ENCODE peak calls at places on chromosome 14, in ten cellular contexts. B is stromal cell of bone marrow; N is NCI-H1105; E is activated T-cell treated with anti-CD3 and anti-CD28 coated beads for 48 hours; K is NCI-H345; S is stimulated activated CD4-positive, alpha-beta T cell treated with anti-CD3 and anti-CD28 coated beads, Interleukin-15, amount 100 ng/mL, for 1 hour; O is astrocyte of the cerebellum; G is T-cell; A is GOT3; H is lung. U is an unnamed sample.

GRCh38 chr14:58817846-58818245 is 180.1 kb downstream of the DACT1 start:
- DNase-seq in E (no peak), G (no peak), O (no peak), K (no peak), S (no peak), H (no peak), A (no peak), N (no peak), B (peak), U (no peak)

GRCh38 chr14:103519043-103519836 is 3.4 kb downstream of the CKB start:
- DNase-seq in E (no peak), O (no peak), A (no peak), S (no peak), H (no peak), K (no peak), G (no peak), N (no peak), B (no peak), U (no peak)

GRCh38 chr14:30869525-30870150 is 4.7 kb upstream of the COCH start:
- DNase-seq in O (no peak), B (no peak), H (no peak), K (no peak), N (no peak), G (no peak), S (no peak), A (no peak), E (no peak), U (no peak)

GRCh38 chr14:94011795-94012194 is 14.3 kb upstream of the OTUB2 start:
- DNase-seq in K (peak), E (no peak), O (no peak), S (no peak), H (no peak), G (no peak), A (no peak), B (no peak), N (peak), U (peak)

GRCh38 chr14:25050494-25051170 is 685 bp upstream of the STXBP6 start:
- DNase-seq in K (peak), A (no peak), S (no peak), N (no peak), E (no peak), B (peak), O (peak), H (no peak), G (no peak), U (no peak)

GRCh38 chr14:49367696-49368095 is 218.5 kb downstream of the RPS29 start:
- DNase-seq in N (no peak), B (no peak), O (no peak), S (no peak), K (no peak), E (no peak), A (no peak), G (no peak), H (no peak), U (no peak)

GRCh38 chr14:84036863-84037262 is 1493.1 kb upstream of the FLRT2 start:
- DNase-seq in B (peak), O (peak), K (no peak), S (no peak), G (no peak), N (no peak), H (no peak), E (no peak), A (no peak), U (peak)

GRCh38 chr14:33432407-33433023 is 493.8 kb downstream of the NPAS3 start:
- DNase-seq in O (peak), B (peak), A (no peak), G (no peak), K (peak), H (peak), S (no peak), E (no peak), N (peak), U (peak)

GRCh38 chr14:77342726-77343397 is 22.0 kb downstream of the GSTZ1 start:
- DNase-seq in E (no peak), B (no peak), N (no peak), K (no peak), H (no peak), G (no peak), O (no peak), S (no peak), A (no peak), U (no peak)

GRCh38 chr14:61559641-61560201 is 135.6 kb upstream of the HIF1A start:
- DNase-seq in O (no peak), G (no peak), S (no peak), N (no peak), A (no peak), B (no peak), H (no peak), E (no peak), K (no peak), U (no peak)

GRCh38 chr14:53327716-53328115 is 174.6 kb upstream of the DDHD1 start:
- DNase-seq in B (no peak), H (no peak), K (no peak), O (no peak), A (no peak), E (no peak), S (no peak), N (no peak), G (no peak), U (no peak)

GRCh38 chr14:68379510-68380303 is 413.2 kb downstream of the ZFP36L1 start:
- DNase-seq in E (no peak), N (no peak), K (no peak), S (no peak), O (no peak), B (no peak), A (no peak), G (peak), H (no peak), U (no peak)

GRCh38 chr14:80211143-80212024 is at the start of gene DIO2:
- DNase-seq in H (no peak), O (no peak), G (no peak), A (peak), B (peak), N (no peak), K (peak), E (no peak), S (no peak), U (no peak)

GRCh38 chr14:82642425-82642824 is 1108.8 kb upstream of the SEL1L start:
- DNase-seq in K (peak), E (no peak), O (no peak), S (no peak), G (no peak), H (no peak), N (no peak), A (no peak), B (no peak), U (no peak)

GRCh38 chr14:64702493-64703392 is 1.5 kb upstream of the PLEKHG3 start:
- DNase-seq in H (peak), N (peak), G (no peak), E (no peak), A (no peak), S (no peak), B (no peak), K (peak), O (no peak), U (no peak)

GRCh38 chr14:75711796-75712211 is 50.8 kb downstream of the TTLL5 start:
- DNase-seq in O (peak), H (peak), S (no peak), N (no peak), A (no peak), E (no peak), B (peak), G (no peak), K (no peak), U (no peak)

GRCh38 chr14:98269533-98269932 is 1002.5 kb downstream of the BCL11B start:
- DNase-seq in O (no peak), S (no peak), K (no peak), A (no peak), B (no peak), H (no peak), G (no peak), N (no peak), E (no peak), U (no peak)

GRCh38 chr14:96129128-96129736 is 75.4 kb upstream of the BDKRB2 start:
- DNase-seq in B (no peak), G (no peak), N (no peak), H (no peak), E (no peak), O (no peak), K (no peak), A (no peak), S (no peak), U (no peak)

GRCh38 chr14:23578560-23579310 is at the start of gene JPH4:
- DNase-seq in E (no peak), N (peak), A (no peak), G (no peak), O (no peak), B (no peak), H (no peak), S (no peak), K (peak), U (no peak)

GRCh38 chr14:71372411-71372838 is 465.2 kb downstream of the PCNX1 start:
- DNase-seq in H (no peak), A (no peak), B (no peak), N (no peak), O (no peak), E (no peak), G (no peak), K (no peak), S (no peak), U (no peak)

GRCh38 chr14:81436296-81437138 is 36.4 kb upstream of the STON2 start:
- DNase-seq in E (peak), O (no peak), K (peak), B (no peak), S (no peak), N (peak), G (peak), H (peak), A (peak), U (peak)

GRCh38 chr14:37712976-37713431 is 117.6 kb downstream of the TTC6 start:
- DNase-seq in G (no peak), A (no peak), H (no peak), B (no peak), O (no peak), S (no peak), K (no peak), N (no peak), E (no peak), U (no peak)

GRCh38 chr14:55451398-55451797 is 11.0 kb upstream of the TBPL2 start:
- DNase-seq in E (no peak), A (no peak), N (no peak), O (no peak), B (peak), G (no peak), H (no peak), S (no peak), K (no peak), U (no peak)

GRCh38 chr14:99619873-99620834 is 16.1 kb upstream of the CCDC85C start:
- DNase-seq in S (no peak), H (no peak), N (no peak), E (no peak), K (no peak), O (no peak), A (no peak), G (no peak), B (no peak), U (no peak)

GRCh38 chr14:32473476-32473875 is 144.4 kb downstream of the AKAP6 start:
- DNase-seq in K (no peak), S (no peak), G (no peak), O (peak), N (no peak), A (no peak), H (peak), E (no peak), B (peak), U (no peak)

GRCh38 chr14:61280526-61281185 is 482 bp downstream of the TMEM30B start:
- DNase-seq in K (peak), H (peak), E (peak), S (peak), B (no peak), G (peak), A (no peak), N (peak), O (no peak), U (no peak)

GRCh38 chr14:63759454-63759853 is 31.6 kb upstream of the SGPP1 start:
- DNase-seq in G (no peak), O (no peak), N (no peak), A (no peak), H (no peak), S (no peak), B (peak), E (no peak), K (no peak), U (peak)

GRCh38 chr14:76810953-76811400 is 1.7 kb downstream of the ANGEL1 start:
- DNase-seq in N (no peak), B (peak), K (no peak), H (no peak), G (peak), S (no peak), O (no peak), E (no peak), A (no peak), U (peak)

GRCh38 chr14:104770072-104770579 is 17.2 kb downstream of the SIVA1 start:
- DNase-seq in K (no peak), G (no peak), H (no peak), B (no peak), N (no peak), A (no peak), E (no peak), S (no peak), O (no peak), U (no peak)

GRCh38 chr14:59582161-59582560 is 5.5 kb upstream of the CCDC175 start:
- DNase-seq in H (no peak), E (no peak), A (no peak), N (no peak), B (no peak), K (no peak), S (no peak), G (no peak), O (no peak), U (no peak)

GRCh38 chr14:60357551-60357930 is 108.5 kb downstream of the PPM1A start:
- DNase-seq in G (no peak), H (no peak), O (no peak), E (no peak), S (no peak), B (no peak), A (no peak), N (no peak), K (no peak), U (no peak)

GRCh38 chr14:56211844-56212243 is 93.6 kb downstream of the PELI2 start:
- DNase-seq in B (no peak), O (no peak), E (no peak), N (no peak), K (no peak), A (no peak), S (no peak), G (no peak), H (no peak), U (no peak)

GRCh38 chr14:73717998-73718741 is 4.0 kb upstream of the PNMA1 start:
- DNase-seq in K (no peak), H (no peak), B (no peak), A (no peak), O (no peak), E (no peak), N (no peak), S (no peak), G (no peak), U (no peak)

GRCh38 chr14:96559571-96559970 is 57.4 kb downstream of the PAPOLA start:
- DNase-seq in N (no peak), S (no peak), E (no peak), K (no peak), G (no peak), H (no peak), A (no peak), B (no peak), O (no peak), U (no peak)

GRCh38 chr14:54108481-54109471 is 152.2 kb upstream of the BMP4 start:
- DNase-seq in A (no peak), H (no peak), G (no peak), O (peak), S (no peak), N (no peak), B (no peak), K (no peak), E (no peak), U (no peak)

U was measured in MM.1S.